ENCODE peak calls at places on chromosomes 6 and 20, in four cellular contexts. W is H9, U is astrocyte, O is PC-9. D is an unnamed sample. For H3K79me2, the result is how much of the 10 kb centered on the place peaks cover.

GRCh38 chr6:36733300-36733699 is 35.7 kb downstream of the RAB44 start:
- DNase-seq in W (no peak), O (no peak), U (no peak), D (peak)

GRCh38 chr6:111759413-111759835 is 113.8 kb downstream of the FYN start:
- DNase-seq in O (no peak), W (no peak), U (no peak), D (peak)

GRCh38 chr20:39518649-39519048 is 556.5 kb downstream of the DHX35 start:
- DNase-seq in U (no peak), O (no peak), W (no peak), D (no peak)

GRCh38 chr6:146892613-146893401 is 294.0 kb downstream of the ADGB start:
- DNase-seq in O (no peak), W (no peak), U (peak), D (peak)

GRCh38 chr6:151716446-151717047 is 90.9 kb upstream of the ESR1 start:
- DNase-seq in U (no peak), O (peak), W (peak), D (no peak)

GRCh38 chr6:39543117-39543516 is 182.1 kb downstream of the KIF6 start:
- DNase-seq in O (no peak), W (no peak), U (peak), D (peak)

GRCh38 chr6:89339565-89339964 is 13.0 kb downstream of the UBE2J1 start:
- DNase-seq in W (no peak), O (no peak), U (no peak), D (no peak)

GRCh38 chr6:156174026-156174880 is 602.9 kb upstream of the ARID1B start:
- DNase-seq in W (no peak), O (no peak), U (no peak), D (no peak)

GRCh38 chr6:8588176-8588575 is 152.8 kb upstream of the SLC35B3 start:
- DNase-seq in W (no peak), O (no peak), U (no peak), D (no peak)

GRCh38 chr6:5671162-5671561 is 335.6 kb downstream of the NRN1 start:
- DNase-seq in W (no peak), U (peak), O (no peak), D (peak)

GRCh38 chr20:39523405-39523804 is 561.3 kb downstream of the DHX35 start:
- DNase-seq in O (no peak), U (no peak), W (no peak), D (no peak)

GRCh38 chr6:26354162-26354561 is 10.8 kb upstream of the BTN3A2 start:
- DNase-seq in W (no peak), U (no peak), O (no peak), D (no peak)

GRCh38 chr6:35804996-35805736 is at the start of gene LHFPL5:
- DNase-seq in O (peak), U (no peak), W (peak), D (peak)

GRCh38 chr20:37295001-37295400 is 5.5 kb downstream of the MANBAL start:
- DNase-seq in U (peak), O (peak), W (no peak), D (peak)

GRCh38 chr6:170516783-170517616 is 36.1 kb downstream of the PSMB1 start:
- DNase-seq in W (peak), O (peak), U (peak), D (peak)

GRCh38 chr6:4637691-4638433 is 138.3 kb upstream of the CDYL start:
- DNase-seq in O (no peak), W (no peak), U (peak), D (peak)

GRCh38 chr20:20210327-20210726 is 157.6 kb upstream of the INSM1 start:
- DNase-seq in O (no peak), U (no peak), W (no peak), D (no peak)

GRCh38 chr6:153568601-153569000 is 437.5 kb upstream of the RGS17 start:
- DNase-seq in W (no peak), O (no peak), U (peak), D (no peak)

GRCh38 chr20:64131406-64131805 is 24.0 kb upstream of the NPBWR2 start:
- DNase-seq in W (no peak), U (no peak), O (peak), D (peak)

GRCh38 chr6:43516367-43516696 is 394 bp downstream of the YIPF3 start:
- DNase-seq in U (peak), O (no peak), W (no peak), D (no peak)
- H3K79me2 ChIP-seq in U (half or more), O (half or more), W (under half), D (half or more)

DNA sequence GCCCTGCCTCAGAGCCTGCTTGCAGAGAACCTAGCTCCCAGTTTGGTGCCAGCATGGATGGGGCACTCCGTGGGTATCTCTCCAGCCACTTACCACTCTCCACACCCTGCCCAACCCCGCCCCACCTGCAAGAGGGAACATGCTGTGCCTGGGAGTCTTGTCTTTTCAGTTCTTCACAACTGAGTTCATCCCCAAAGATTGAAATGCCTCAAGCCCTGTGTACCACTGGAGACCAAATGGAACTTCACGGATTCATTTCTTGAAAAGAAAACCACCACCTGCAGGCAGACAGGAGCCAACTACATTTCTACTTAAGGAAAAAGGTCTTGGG is 50.2 kb downstream of the TRERF1 start:
- DNase-seq in O (no peak), W (no peak), U (no peak), D (no peak)
- H3K79me2 ChIP-seq in O (half or more), W (under half), U (under half), D (half or more)

GRCh38 chr6:158029668-158030230 is 48.1 kb downstream of the SYNJ2 start:
- DNase-seq in U (no peak), W (no peak), O (no peak), D (no peak)

GRCh38 chr6:158028876-158029275 is 47.2 kb downstream of the SYNJ2 start:
- DNase-seq in U (no peak), O (no peak), W (no peak), D (no peak)

GRCh38 chr6:158027590-158028285 is 46.1 kb downstream of the SYNJ2 start:
- DNase-seq in O (no peak), U (no peak), W (no peak), D (no peak)

GRCh38 chr6:158026901-158027589 is 45.4 kb downstream of the SYNJ2 start:
- DNase-seq in O (no peak), W (no peak), U (no peak), D (no peak)

DNA sequence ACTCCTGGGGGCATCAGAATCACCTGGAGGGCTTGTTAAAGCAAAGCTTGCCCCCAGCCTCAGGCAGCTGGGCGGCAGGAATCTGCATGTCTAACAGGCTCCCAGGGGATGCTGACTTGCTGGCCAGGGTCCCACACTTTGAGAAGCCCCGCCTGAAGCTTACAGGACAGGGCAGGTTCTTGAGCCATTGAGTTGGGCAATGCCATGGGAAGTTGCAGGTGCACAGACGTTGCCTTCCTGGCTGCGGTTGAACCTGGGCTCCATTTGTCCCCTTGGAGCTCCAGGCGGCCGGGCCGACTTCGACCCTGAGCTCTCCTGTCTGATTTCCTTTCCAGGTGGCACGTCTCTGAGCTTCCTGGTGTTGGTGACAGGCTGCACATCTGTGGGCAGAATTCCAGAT is 46.8 kb downstream of the SYNJ2 start:
- DNase-seq in O (no peak), U (no peak), W (no peak), D (no peak)
- H3K79me2 ChIP-seq in O (under half), U (half or more), W (under half), D (half or more)

GRCh38 chr6:11223296-11223695 is 9.2 kb downstream of the NEDD9 start:
- DNase-seq in O (no peak), W (no peak), U (no peak), D (no peak)

GRCh38 chr6:11224966-11225463 is 7.5 kb downstream of the NEDD9 start:
- DNase-seq in W (no peak), O (no peak), U (no peak), D (no peak)

GRCh38 chr6:11222385-11223277 is 9.8 kb downstream of the NEDD9 start:
- DNase-seq in O (no peak), W (no peak), U (no peak), D (no peak)

GRCh38 chr6:11225990-11226389 is 6.5 kb downstream of the NEDD9 start:
- DNase-seq in O (no peak), W (no peak), U (no peak), D (no peak)

GRCh38 chr6:11224252-11224965 is 8.1 kb downstream of the NEDD9 start:
- DNase-seq in U (peak), W (no peak), O (no peak), D (peak)
- H3K79me2 ChIP-seq in U (half or more), W (under half), O (half or more), D (half or more)

GRCh38 chr20:5116875-5117274 is 2.9 kb downstream of the PCNA start:
- DNase-seq in O (no peak), W (no peak), U (no peak), D (no peak)

GRCh38 chr20:5119435-5120188 is at the start of gene PCNA:
- DNase-seq in O (peak), U (peak), W (peak), D (peak)

GRCh38 chr20:5120189-5120484 is 379 bp upstream of the PCNA start:
- DNase-seq in W (no peak), O (no peak), U (no peak), D (no peak)

GRCh38 chr20:5119143-5119434 is 669 bp downstream of the PCNA start:
- DNase-seq in U (no peak), W (no peak), O (no peak), D (no peak)

DNA sequence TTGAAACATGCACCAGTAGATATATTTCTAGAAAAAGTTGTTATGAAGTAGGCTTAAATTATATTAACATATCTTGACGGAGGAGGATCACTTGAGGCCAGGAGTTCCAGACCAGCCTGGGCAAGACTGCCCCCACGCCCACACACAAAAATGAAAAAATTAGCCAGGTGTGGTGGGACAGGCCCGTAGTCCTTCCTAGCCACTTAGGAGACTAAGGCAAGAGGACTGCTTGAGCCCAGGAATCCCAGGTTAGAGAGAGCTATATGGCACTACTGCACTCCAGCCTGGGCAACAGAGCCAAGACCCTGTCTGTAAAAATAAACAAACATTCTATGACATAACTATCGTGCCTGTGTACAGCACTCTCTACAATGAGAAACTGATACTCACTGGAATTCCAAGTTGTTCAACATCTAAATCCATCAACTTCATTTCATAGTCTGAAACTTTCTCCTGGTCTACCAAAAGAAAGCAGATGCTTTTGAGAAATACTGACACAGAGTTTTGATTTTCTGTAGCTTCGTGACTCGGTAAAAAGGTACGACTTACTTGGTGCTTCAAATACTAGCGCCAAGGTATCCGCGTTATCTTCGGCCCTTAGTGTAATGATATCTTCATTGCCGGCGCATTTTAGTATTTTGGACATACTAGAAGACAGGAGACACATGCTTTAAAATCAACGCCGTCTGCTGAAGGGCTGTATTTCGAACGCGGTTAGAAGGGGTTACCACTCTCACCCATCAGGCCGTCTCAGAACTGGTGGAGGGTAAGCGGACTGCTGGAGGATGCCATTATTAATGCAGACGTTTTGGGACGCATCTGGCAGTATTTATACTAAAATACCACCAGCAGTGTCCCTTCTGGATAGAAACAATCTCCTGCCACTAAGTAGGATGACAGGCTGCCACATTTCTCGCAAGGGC is 1.3 kb downstream of the PCNA start:
- DNase-seq in W (no peak), U (no peak), O (no peak), D (peak)
- H3K79me2 ChIP-seq in W (under half), U (under half), O (under half), D (under half)

GRCh38 chr20:57667924-57668782 is 41.7 kb downstream of the PMEPA1 start:
- DNase-seq in O (no peak), U (no peak), W (no peak), D (peak)

GRCh38 chr20:57665589-57665971 is 44.2 kb downstream of the PMEPA1 start:
- DNase-seq in O (no peak), U (no peak), W (no peak), D (peak)

GRCh38 chr20:57666106-57666833 is 43.5 kb downstream of the PMEPA1 start:
- DNase-seq in O (no peak), W (no peak), U (no peak), D (peak)

GRCh38 chr20:57666834-57667157 is 43.0 kb downstream of the PMEPA1 start:
- DNase-seq in U (no peak), O (no peak), W (no peak), D (peak)

GRCh38 chr20:57667385-57667784 is 42.4 kb downstream of the PMEPA1 start:
- DNase-seq in O (no peak), U (no peak), W (no peak), D (peak)
- H3K79me2 ChIP-seq in O (half or more), U (half or more), W (under half), D (under half)

GRCh38 chr20:41587956-41588355 is 30.2 kb downstream of the CHD6 start:
- DNase-seq in O (no peak), W (no peak), U (peak), D (peak)

GRCh38 chr20:41594514-41595322 is 23.5 kb downstream of the CHD6 start:
- DNase-seq in O (no peak), U (no peak), W (no peak), D (no peak)

GRCh38 chr20:41586784-41587183 is 31.4 kb downstream of the CHD6 start:
- DNase-seq in W (no peak), U (no peak), O (no peak), D (no peak)

GRCh38 chr20:41587523-41587922 is 30.7 kb downstream of the CHD6 start:
- DNase-seq in W (no peak), O (no peak), U (peak), D (peak)

DNA sequence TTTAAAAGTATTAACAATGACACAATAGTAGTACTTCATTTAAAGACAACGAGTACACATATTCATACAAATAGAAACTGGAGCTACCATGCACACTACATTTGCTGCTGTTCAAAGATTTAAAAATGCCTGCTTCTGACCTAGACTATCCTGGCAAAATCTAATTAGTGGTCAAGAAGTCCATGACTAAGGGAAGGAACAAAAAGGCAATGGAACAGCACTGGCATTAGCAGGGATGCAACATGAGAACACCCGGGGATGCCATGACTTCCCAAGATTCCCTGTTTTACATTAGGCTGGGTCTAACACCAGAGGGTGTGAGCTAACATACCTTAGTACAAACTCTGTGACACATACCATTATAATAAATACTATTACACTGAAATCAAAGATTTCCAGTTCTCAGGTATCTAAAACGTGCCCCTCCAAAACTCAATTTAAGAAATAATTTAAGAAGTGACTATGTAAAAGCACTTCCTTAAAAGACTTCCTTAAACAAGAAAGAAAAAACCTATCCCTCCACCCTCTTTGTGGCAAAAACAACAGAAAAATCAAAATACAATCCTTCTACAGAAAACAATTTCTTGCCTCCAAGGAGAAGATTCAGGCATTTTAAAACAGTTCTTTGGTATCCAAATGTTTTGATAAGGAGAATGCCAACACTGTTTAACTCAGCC is 25.5 kb downstream of the CHD6 start:
- DNase-seq in O (no peak), U (no peak), W (no peak), D (peak)
- H3K79me2 ChIP-seq in O (half or more), U (half or more), W (under half), D (half or more)

DNA sequence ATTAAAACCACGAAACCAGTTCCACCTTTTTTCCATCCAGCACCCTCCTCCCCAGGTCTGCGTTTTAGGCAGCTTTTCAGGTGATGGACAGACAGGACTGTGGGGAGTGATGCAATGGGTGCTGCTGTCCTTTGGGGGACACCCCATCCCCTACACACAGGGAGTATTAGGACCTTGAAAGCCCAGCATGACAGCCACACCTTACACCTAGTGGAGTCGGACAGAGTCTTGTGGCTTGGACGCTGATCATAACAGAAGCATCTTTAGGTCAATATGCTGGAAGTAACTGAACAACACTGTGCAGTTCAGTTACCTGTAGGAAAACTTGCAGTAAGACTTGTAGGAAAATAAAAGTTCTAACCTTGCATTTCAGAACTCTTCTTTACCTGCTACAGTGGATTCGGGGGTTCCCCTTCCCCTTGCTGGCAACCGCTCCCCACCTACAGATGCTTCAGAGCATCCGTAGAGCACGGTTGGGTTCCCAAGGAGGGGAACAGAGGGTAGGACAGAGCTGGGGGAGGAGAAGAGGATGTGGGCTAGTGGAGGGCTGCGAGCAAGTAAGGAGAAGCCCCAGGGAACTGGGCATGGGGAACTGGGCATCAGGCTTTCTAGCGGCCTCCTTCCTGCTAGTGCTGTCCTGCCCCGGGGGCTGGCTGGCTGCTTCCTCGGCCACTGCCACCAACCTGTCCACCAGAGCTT is 31.7 kb downstream of the PLEKHG1 start:
- DNase-seq in W (no peak), U (no peak), O (no peak), D (peak)
- H3K79me2 ChIP-seq in W (under half), U (under half), O (under half), D (under half)